ENCODE peak calls at places on chromosomes 1 and 21, in five cellular contexts. K is cardiac fibroblast, B is AG04450, S is MCF 10A, E is B cell. Y is an unnamed sample.

GRCh38 chr1:204293605-204294365 is 65.9 kb downstream of the PLEKHA6 start:
- DNase-seq in E (no peak), K (peak), B (no peak), S (peak), Y (no peak)

GRCh38 chr21:14259669-14260458 is 43.9 kb downstream of the RBM11 start:
- DNase-seq in S (peak), B (no peak), K (peak), E (peak), Y (peak)

GRCh38 chr1:85849660-85850059 is 141.4 kb upstream of the ZNHIT6 start:
- DNase-seq in S (no peak), K (no peak), B (no peak), E (no peak), Y (no peak)

GRCh38 chr1:117780981-117781475 is 148.4 kb downstream of the GDAP2 start:
- DNase-seq in E (no peak), B (no peak), S (no peak), K (no peak), Y (no peak)

GRCh38 chr1:119732465-119733168 is 20.9 kb downstream of the PHGDH start:
- DNase-seq in S (no peak), B (no peak), E (no peak), K (no peak), Y (peak)

GRCh38 chr1:54425152-54425584 is 19.0 kb upstream of the SSBP3 start:
- DNase-seq in E (no peak), B (no peak), K (no peak), S (no peak), Y (no peak)

GRCh38 chr1:171139890-171140289 is 45.2 kb upstream of the FMO2 start:
- DNase-seq in B (no peak), S (peak), E (no peak), K (no peak), Y (no peak)

GRCh38 chr1:115476616-115477015 is 138.6 kb upstream of the NGF start:
- DNase-seq in K (peak), B (no peak), E (no peak), S (no peak), Y (no peak)

GRCh38 chr1:223515416-223515815 is 122.2 kb downstream of the CCDC185 start:
- DNase-seq in E (no peak), B (no peak), K (no peak), S (no peak), Y (no peak)

GRCh38 chr21:40074710-40075109 is 207.5 kb downstream of the PCP4 start:
- DNase-seq in S (no peak), E (no peak), K (no peak), B (no peak), Y (no peak)

GRCh38 chr1:3507636-3508275 is 53.3 kb downstream of the ARHGEF16 start:
- DNase-seq in E (no peak), S (no peak), B (no peak), K (no peak), Y (no peak)

GRCh38 chr21:41445465-41445862 is 19.4 kb downstream of the MX1 start:
- DNase-seq in S (no peak), B (no peak), E (no peak), K (peak), Y (no peak)

GRCh38 chr1:213585959-213586608 is 401.7 kb upstream of the PROX1 start:
- DNase-seq in E (no peak), K (no peak), S (no peak), B (no peak), Y (no peak)

GRCh38 chr1:66445492-66446181 is 88.3 kb upstream of the SGIP1 start:
- DNase-seq in B (no peak), K (no peak), E (peak), S (no peak), Y (no peak)

GRCh38 chr1:32539584-32540571 is 651 bp downstream of the ZBTB8A start:
- DNase-seq in B (no peak), E (peak), S (peak), K (peak), Y (peak)

GRCh38 chr1:10057744-10058294 is 25.1 kb downstream of the UBE4B start:
- DNase-seq in B (no peak), K (no peak), E (no peak), S (no peak), Y (no peak)

GRCh38 chr21:25772680-25773079 is 37.9 kb downstream of the GABPA start:
- DNase-seq in K (no peak), S (peak), B (no peak), E (no peak), Y (no peak)

GRCh38 chr1:239718571-239718970 is 332.2 kb downstream of the CHRM3 start:
- DNase-seq in B (no peak), E (no peak), S (no peak), K (no peak), Y (no peak)

GRCh38 chr1:109369167-109369746 is 28.5 kb downstream of the SORT1 start:
- DNase-seq in K (no peak), E (no peak), B (no peak), S (no peak), Y (no peak)

GRCh38 chr1:110390096-110390495 is 730 bp downstream of the SLC16A4 start:
- DNase-seq in B (no peak), K (peak), E (no peak), S (peak), Y (peak)

GRCh38 chr1:55898191-55898590 is 681.2 kb downstream of the PLPP3 start:
- DNase-seq in B (peak), K (peak), S (peak), E (no peak), Y (peak)

GRCh38 chr1:202680586-202681352 is 29.5 kb downstream of the SYT2 start:
- DNase-seq in S (no peak), E (no peak), B (no peak), K (no peak), Y (no peak)

GRCh38 chr1:40318476-40318875 is 1.4 kb upstream of the COL9A2 start:
- DNase-seq in S (no peak), E (no peak), K (no peak), B (no peak), Y (no peak)

GRCh38 chr21:28971171-28971570 is 21.5 kb downstream of the LTN1 start:
- DNase-seq in S (no peak), K (peak), E (no peak), B (no peak), Y (no peak)

GRCh38 chr1:71298633-71299032 is 217.8 kb upstream of the ZRANB2 start:
- DNase-seq in K (peak), E (no peak), S (peak), B (no peak), Y (peak)

GRCh38 chr1:164772635-164773034 is 213.7 kb downstream of the PBX1 start:
- DNase-seq in S (peak), K (peak), E (no peak), B (peak), Y (peak)

GRCh38 chr21:28142692-28143091 is 850.0 kb downstream of the LTN1 start:
- DNase-seq in E (no peak), K (peak), B (peak), S (peak), Y (peak)

GRCh38 chr1:3439346-3439745 is 15.1 kb upstream of the ARHGEF16 start:
- DNase-seq in E (no peak), S (no peak), K (no peak), B (no peak), Y (no peak)

GRCh38 chr1:17438176-17438976 is 1.1 kb downstream of the RCC2 start:
- DNase-seq in B (no peak), K (peak), S (peak), E (peak), Y (peak)

GRCh38 chr1:1435094-1435903 is at the start of gene VWA1:
- DNase-seq in K (peak), B (no peak), E (peak), S (no peak), Y (peak)

DNA sequence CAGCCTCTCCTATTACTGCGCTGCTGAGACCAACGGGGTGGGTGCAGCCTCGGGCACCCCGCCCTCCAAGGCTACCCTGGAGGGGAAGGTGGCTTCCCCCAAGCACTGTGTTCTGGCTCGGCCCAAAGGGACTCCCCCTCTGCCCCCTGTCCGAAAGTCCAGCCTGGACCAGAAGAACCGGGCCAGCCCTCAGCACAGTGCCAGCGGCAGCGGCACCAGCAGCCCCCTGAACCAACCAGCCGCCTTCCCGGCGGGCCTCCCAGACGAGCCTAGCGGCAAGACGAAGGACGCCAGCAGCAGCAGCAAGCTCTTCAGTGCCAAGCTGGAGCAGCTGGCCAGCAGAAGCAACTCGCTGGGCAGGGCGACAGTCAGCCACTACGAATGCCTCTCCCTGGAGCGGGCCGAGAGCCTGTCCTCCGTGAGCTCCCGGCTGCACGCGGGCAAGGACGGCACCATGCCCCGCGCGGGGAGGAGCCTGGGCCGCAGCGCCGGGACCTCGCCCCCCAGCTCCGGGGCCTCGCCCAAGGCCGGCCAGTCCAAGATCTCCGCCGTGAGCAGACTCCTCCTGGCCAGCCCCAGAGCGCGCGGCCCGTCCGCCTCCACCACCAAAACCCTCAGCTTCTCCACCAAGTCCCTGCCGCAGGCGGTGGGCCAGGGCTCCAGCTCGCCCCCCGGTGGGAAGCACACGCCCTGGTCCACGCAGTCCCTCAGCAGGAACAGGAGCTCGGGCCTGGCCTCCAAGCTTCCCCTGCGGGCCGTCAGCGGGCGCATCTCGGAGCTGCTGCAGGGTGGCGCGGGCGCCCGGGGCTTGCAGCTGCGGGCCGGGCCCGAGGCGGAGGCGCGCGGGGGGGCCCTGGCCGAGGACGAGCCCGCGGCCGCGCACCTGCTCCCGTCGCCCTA is 533.1 kb downstream of the KIF26B start:
- DNase-seq in S (no peak), K (no peak), E (no peak), B (no peak), Y (no peak)
- TF ChIP-seq CTCF in S (no peak), K (no peak), E (no peak), B (peak), Y (no peak)

GRCh38 chr1:246742396-246742795 is 18.2 kb downstream of the SCCPDH start:
- DNase-seq in E (no peak), K (no peak), S (no peak), B (no peak), Y (no peak)

GRCh38 chr1:246748867-246749266 is 24.7 kb downstream of the SCCPDH start:
- DNase-seq in B (no peak), S (peak), E (no peak), K (no peak), Y (peak)

GRCh38 chr1:246753670-246754535 is 29.7 kb downstream of the SCCPDH start:
- DNase-seq in K (peak), S (peak), B (peak), E (peak), Y (peak)

GRCh38 chr1:246750752-246751151 is 26.5 kb downstream of the SCCPDH start:
- DNase-seq in S (no peak), K (no peak), E (no peak), B (no peak), Y (no peak)

DNA sequence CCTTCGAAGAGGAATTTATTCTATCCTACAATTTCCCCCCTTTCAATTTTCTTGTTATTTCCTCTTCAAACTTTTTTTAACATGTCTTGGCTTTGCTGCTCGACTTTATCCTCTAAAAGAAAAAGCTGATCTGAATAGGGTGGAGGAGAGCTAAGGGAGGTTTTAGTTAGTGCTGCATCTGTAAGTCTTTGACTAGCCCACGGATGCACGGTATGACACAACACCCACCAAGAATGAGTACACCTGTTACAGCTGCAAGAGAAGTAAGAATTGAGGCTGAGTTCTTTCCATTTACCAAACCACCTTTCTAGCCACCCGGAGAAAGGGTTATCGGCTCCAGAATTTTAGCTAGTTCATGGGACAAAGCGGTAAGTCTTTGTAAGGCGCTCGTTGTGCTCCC is 23.8 kb downstream of the SCCPDH start:
- DNase-seq in S (no peak), K (no peak), E (no peak), B (no peak), Y (no peak)
- TF ChIP-seq CTCF in S (no peak), K (no peak), E (no peak), B (no peak), Y (no peak)

GRCh38 chr1:29396438-29397255 is 160.3 kb downstream of the PTPRU start:
- DNase-seq in K (peak), E (no peak), S (no peak), B (no peak), Y (no peak)
- TF ChIP-seq CTCF in K (no peak), E (no peak), S (no peak), B (peak), Y (peak)

GRCh38 chr1:59243544-59243943 is 53.4 kb upstream of the FGGY start:
- DNase-seq in E (no peak), B (no peak), K (no peak), S (no peak), Y (no peak)
- TF ChIP-seq CTCF in E (no peak), B (no peak), K (no peak), S (no peak), Y (no peak)

DNA sequence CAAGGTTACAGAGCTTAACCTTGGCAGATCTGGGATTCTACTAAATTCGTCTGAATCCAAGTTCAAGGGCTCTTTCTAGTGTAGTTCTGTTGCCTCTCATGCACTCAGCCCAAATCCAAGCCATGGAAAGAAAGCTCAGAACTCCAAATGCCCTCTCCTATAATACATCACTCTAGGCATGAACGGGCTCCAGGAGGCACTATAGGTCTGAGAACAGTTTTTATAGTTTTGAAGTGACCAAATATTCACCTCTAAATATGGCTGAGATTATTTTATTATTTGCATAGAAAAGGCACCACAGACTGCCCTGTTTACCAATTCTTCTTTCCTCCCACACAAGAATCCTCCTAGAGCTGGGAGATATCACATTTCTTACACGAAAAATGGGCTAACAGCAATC is 327.9 kb upstream of the BEND5 start:
- DNase-seq in S (no peak), K (no peak), B (no peak), E (no peak), Y (no peak)
- TF ChIP-seq CTCF in S (no peak), K (no peak), B (no peak), E (no peak), Y (peak)

GRCh38 chr1:113657556-113658063 is 101.7 kb downstream of the PHTF1 start:
- DNase-seq in E (no peak), B (no peak), K (no peak), S (no peak), Y (no peak)
- TF ChIP-seq CTCF in E (no peak), B (no peak), K (no peak), S (no peak), Y (no peak)

DNA sequence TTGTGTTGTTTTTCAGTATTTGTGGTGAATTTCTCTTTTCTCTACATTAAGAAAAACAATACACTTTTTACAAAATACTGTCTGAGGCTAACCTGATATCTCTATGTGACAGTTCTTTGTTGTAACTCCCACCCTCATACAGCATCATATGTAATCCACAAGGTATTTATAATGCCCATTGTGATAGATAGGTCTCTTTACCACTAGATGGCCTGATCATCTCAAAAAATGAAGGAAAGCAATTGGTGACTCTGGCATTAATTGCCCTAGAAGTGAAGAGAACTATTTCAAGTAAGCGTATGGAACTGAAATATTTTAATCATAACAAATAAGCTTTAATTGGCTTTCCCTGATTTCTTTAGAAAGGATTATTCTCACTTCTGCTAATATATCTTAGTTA is 36.2 kb upstream of the HFM1 start:
- DNase-seq in B (no peak), S (peak), E (no peak), K (peak), Y (no peak)
- TF ChIP-seq CTCF in B (peak), S (peak), E (no peak), K (peak), Y (peak)

DNA sequence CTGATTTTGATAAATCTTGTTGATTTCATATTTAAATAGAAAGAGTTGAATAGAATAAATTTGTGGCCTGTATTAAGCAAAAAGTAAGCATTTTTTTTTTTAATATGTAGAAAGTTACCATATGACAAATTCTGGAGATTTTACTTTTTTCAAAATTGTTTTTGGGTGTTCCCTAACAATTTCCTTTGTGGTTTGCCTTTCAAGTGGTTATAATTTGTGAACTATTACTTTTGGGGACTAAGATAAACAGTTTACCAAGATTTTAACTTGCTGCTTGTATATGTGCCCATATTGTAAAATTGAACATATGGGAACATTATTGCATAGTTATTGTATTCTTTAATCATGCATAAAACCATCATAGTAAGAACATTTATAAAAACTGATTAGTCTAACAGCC is 34.6 kb downstream of the SLC30A7 start:
- DNase-seq in K (no peak), B (no peak), E (no peak), S (no peak), Y (no peak)
- TF ChIP-seq CTCF in K (no peak), B (no peak), E (no peak), S (no peak), Y (no peak)